ENCODE peak calls at places on chromosomes 6 and 20, in five cellular contexts. I is tibial nerve, G is AG10803, R is AG04450, V is NB4. P is an unnamed sample.

GRCh38 chr6:33828452-33828763 is 24.6 kb upstream of the MLN start:
- DNase-seq in R (no peak), G (no peak), I (no peak), V (no peak), P (no peak)

GRCh38 chr20:64090165-64090564 is 6.0 kb upstream of the LKAAEAR1 start:
- DNase-seq in I (no peak), V (no peak), R (no peak), G (no peak), P (no peak)

GRCh38 chr6:169968541-169969270 is 217.3 kb downstream of the ERMARD start:
- DNase-seq in G (no peak), I (no peak), V (no peak), R (no peak), P (no peak)

GRCh38 chr6:133741375-133741861 is 147.5 kb upstream of the TCF21 start:
- DNase-seq in I (peak; percentile 32), V (no peak), R (no peak), G (peak; percentile 58), P (peak; percentile 37)

GRCh38 chr20:10462516-10462915 is 27.4 kb downstream of the SLX4IP start:
- DNase-seq in R (no peak), V (no peak), G (no peak), I (no peak), P (no peak)

GRCh38 chr6:54142889-54143519 is 31.8 kb downstream of the MLIP start:
- DNase-seq in I (no peak), G (no peak), V (no peak), R (no peak), P (no peak)

GRCh38 chr6:3348821-3349220 is 90.1 kb downstream of the PSMG4 start:
- DNase-seq in G (no peak), V (peak; percentile 74), R (no peak), I (no peak), P (no peak)

GRCh38 chr6:158703121-158703839 is 53.4 kb downstream of the SYTL3 start:
- DNase-seq in I (no peak), G (no peak), V (no peak), R (no peak), P (no peak)

GRCh38 chr6:9708600-9708999 is 706.3 kb downstream of the TFAP2A start:
- DNase-seq in I (no peak), G (no peak), V (no peak), R (no peak), P (no peak)

GRCh38 chr6:101114703-101115102 is 233.6 kb upstream of the ASCC3 start:
- DNase-seq in R (no peak), I (no peak), G (peak; percentile 50), V (peak; percentile 50), P (peak; percentile 9)

GRCh38 chr6:158762787-158763439 is 56.3 kb downstream of the EZR start:
- DNase-seq in R (no peak), V (no peak), I (no peak), G (no peak), P (no peak)

GRCh38 chr20:24936526-24937407 is 12.3 kb upstream of the CST7 start:
- DNase-seq in I (no peak), V (no peak), R (no peak), G (no peak), P (no peak)

GRCh38 chr20:37457928-37458327 is 63.1 kb upstream of the NNAT start:
- DNase-seq in V (no peak), I (no peak), G (no peak), R (no peak), P (no peak)

GRCh38 chr6:52241819-52242218 is 2.5 kb downstream of the IL17F start:
- DNase-seq in G (no peak), V (no peak), I (no peak), R (no peak), P (no peak)

GRCh38 chr6:98844244-98845161 is 10.1 kb downstream of the POU3F2 start:
- DNase-seq in I (no peak), G (no peak), R (no peak), V (no peak), P (no peak)

GRCh38 chr20:48184229-48184628 is 398.9 kb upstream of the SULF2 start:
- DNase-seq in G (no peak), I (no peak), V (no peak), R (no peak), P (no peak)

GRCh38 chr6:26598267-26598666 is 1.5 kb downstream of the ABT1 start:
- DNase-seq in G (no peak), V (no peak), R (no peak), I (no peak), P (no peak)
- H3K4me3 ChIP-seq in G (peak overlapping the region; percentile 100), V (peak overlapping the region; percentile 97), R (no peak overlapping the region), I (no peak overlapping the region), P (no peak overlapping the region)

GRCh38 chr6:160054913-160055312 is 66.7 kb upstream of the SLC22A1 start:
- DNase-seq in R (no peak), V (no peak), G (no peak), I (no peak), P (no peak)
- H3K4me3 ChIP-seq in R (no peak overlapping the region), V (no peak overlapping the region), G (no peak overlapping the region), I (no peak overlapping the region), P (no peak overlapping the region)

DNA sequence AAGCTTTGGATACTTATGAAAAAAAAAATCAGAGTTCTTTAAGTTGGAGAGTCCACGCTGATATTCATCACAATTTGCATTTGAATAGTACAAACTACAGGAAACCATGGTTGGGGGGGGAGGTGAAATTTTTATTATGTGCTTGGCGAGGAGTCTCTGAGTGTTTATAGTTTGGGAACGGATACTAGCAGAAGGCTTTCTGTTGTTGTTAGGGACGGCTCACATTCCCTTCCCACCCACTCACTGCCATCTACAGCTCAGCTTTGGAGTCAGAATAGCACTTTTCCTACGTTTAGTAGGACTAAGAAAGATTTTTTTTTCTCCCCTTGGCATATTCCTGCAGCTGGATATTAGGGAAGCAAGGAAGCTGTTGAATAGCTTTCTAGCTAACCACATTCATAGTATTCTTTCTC is 235.0 kb upstream of the ZNF217 start:
- DNase-seq in R (peak; percentile 79), V (peak; percentile 76), G (peak; percentile 97), I (peak; percentile 35), P (peak; percentile 57)
- H3K4me3 ChIP-seq in R (peak overlapping the region; percentile 47), V (peak overlapping the region; percentile 58), G (peak overlapping the region; percentile 54), I (peak overlapping the region; percentile 1), P (no peak overlapping the region)

DNA sequence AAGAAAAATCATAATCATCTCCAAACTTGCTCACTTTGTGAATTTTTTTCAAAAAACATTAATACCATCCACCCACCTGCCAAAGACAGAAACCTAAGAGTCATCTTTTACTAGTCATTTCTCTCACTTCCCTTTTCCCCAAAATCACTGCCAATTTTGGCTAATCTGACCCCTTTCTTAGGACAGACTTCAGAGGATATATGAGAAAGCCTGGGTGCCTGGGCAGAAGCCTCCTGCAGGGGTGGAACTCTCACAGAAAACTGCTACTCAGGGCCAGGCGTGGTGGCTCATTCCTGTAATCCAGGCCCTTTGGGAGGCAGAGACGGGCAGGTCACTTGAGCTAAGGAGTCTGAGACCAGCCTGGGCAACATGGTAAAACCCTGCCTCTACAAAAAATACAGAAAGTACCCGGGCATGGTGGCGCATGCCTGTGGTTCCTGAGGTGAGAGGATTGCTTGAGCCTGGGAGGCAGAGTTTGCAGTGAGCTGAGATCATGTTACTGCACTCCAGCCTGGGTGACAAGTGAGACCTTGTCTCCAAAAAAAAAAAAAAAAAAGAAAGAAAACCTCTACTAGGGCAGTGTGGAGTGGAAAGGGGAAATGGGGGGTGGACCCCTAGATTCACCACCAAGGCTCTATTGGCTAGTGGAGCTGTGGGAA is 3.8 kb downstream of the DEK start:
- DNase-seq in G (peak; percentile 54), R (no peak), I (no peak), V (peak; percentile 56), P (peak; percentile 43)
- H3K4me3 ChIP-seq in G (no peak overlapping the region), R (peak overlapping the region; percentile 12), I (no peak overlapping the region), V (peak overlapping the region; percentile 42), P (no peak overlapping the region)

DNA sequence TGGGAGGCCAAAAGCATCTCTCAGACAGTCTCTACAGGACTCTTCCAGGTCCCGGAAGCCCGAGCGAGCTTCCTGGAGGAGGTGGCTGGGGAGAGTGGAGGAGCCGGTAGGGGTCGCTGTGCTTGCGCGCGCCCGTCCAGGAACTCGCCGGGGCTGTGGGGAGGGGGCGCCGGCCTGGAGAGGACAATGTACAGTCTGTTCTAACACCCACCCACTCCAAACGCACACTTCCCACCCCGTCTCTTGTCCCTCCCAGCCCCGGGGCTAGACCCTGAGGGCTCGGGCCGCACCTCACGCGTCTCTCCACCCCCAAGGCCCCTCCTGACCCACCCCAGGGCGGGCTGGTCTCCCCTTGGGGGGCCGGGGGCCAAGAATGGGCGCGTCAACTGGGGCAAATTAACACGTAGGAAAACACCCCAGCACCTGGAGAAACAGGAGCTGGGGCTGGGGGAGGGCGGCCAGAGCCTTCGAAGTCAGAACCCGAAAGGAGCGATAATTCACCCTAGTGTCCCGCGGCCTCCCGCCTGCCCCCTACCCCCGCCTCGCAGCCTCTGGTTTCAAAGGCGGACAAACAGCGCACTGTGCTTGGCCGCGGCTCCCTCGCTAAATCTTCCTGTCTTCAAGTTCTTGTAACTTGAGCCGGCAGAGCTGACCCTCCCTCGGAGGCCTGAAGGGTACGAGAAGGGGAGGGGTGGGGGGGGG is 103.2 kb upstream of the FOXP4 start:
- DNase-seq in I (peak; percentile 48), R (no peak), G (peak; percentile 36), V (no peak), P (no peak)
- H3K4me3 ChIP-seq in I (peak overlapping the region; percentile 14), R (peak overlapping the region; percentile 10), G (no peak overlapping the region), V (no peak overlapping the region), P (peak overlapping the region; percentile 9)

DNA sequence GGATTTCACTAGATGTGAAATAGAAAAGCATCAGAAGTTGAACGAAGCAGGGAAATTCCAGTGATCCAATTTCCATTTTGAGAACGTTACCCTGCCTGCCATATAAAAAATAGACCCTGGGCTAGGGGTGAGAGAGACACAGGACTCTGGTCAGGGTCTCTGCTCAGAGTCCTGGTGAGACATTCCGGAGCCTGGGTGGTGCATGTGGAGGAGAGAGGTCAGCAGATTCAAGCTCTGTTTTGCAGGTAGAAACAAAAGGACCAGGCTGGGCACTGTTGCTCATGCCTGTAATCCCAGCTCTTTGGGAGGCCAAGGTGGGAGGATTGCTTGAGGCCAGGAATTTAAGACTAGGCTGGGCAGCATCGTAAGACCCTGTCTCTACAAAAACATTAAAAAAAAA is 17.9 kb downstream of the PKIG start:
- DNase-seq in I (no peak), G (no peak), R (no peak), V (no peak), P (no peak)
- H3K4me3 ChIP-seq in I (no peak overlapping the region), G (no peak overlapping the region), R (no peak overlapping the region), V (no peak overlapping the region), P (no peak overlapping the region)

DNA sequence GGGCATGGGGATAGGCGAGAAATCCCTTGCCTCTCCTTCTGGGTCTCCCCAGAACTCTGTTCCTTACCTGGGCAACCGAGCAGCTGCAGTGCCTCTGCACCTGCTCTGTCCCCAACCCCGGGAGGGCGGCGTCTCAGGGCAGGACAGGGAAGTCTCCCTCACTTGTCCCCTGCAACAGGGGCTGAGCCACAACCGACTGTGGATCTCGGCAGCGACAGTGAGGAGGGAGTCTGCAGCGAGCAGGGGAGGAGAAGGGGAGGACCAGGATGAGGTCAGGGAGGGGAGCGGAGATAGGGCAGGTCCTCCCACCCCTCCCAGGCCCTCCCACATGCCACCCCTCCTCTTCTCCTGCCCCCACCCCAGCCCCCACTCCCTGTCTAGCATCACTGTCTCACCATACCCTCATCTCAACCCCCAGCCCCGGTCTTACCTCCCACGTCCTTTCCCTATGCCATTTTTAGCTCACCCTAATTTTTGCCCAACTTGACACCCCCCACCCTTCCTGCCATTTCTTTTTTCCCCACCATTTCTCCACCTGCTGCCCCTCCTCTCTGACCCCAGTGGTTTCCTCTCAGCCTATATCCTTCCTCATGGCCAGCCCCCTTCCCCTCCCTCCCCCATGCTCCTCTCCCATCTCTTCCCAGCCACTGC is at the start of gene TNXB:
- DNase-seq in G (no peak), I (no peak), V (peak; percentile 37), R (no peak), P (no peak)
- H3K4me3 ChIP-seq in G (peak within 1 kb of the TSS; percentile 41), I (peak within 1 kb of the TSS; percentile 28), V (no peak within 1 kb of the TSS), R (no peak within 1 kb of the TSS), P (no peak within 1 kb of the TSS)

P was measured in kidney epithelial cell.